ENCODE peak calls at places on chromosomes 12 and 14, in eight cellular contexts. B is AG09319; H is AG09309; C is NK-92 treated with Interleukin-12 subunit alpha and Interleukin-12 subunit beta, amount 100 ng/mL, for 24 hours; U is stimulated activated naive CD8-positive, alpha-beta T cell treated with anti-CD3 and anti-CD28 coated beads, Interleukin-15, Interleukin-2, amounts not matched to agents 100 U/mL and 50 U/mL, for 24 hours; E is cardiac muscle cell; T is activated CD4-positive, alpha-beta T cell treated with anti-CD3 and anti-CD28 coated beads, Interleukin-2, amount 50 U/mL, for 48 hours; O is EH. P is an unnamed sample.

GRCh38 chr12:359091-359490 is 30.0 kb downstream of the KDM5A start:
- DNase-seq in B (no peak), U (no peak), E (no peak), H (no peak), T (no peak), O (no peak), C (no peak), P (no peak)

GRCh38 chr14:23141706-23142467 is 22.8 kb upstream of the CEBPE start:
- DNase-seq in C (no peak), H (no peak), T (no peak), O (peak; percentile 79), B (peak; percentile 57), E (no peak), U (no peak), P (no peak)

GRCh38 chr14:100726812-100727564 is at the start of gene DLK1:
- DNase-seq in U (no peak), O (no peak), T (no peak), C (no peak), B (no peak), E (peak; percentile 58), H (no peak), P (no peak)

GRCh38 chr12:2338381-2338780 is 285.6 kb downstream of the CACNA1C start:
- DNase-seq in C (no peak), U (no peak), H (no peak), E (no peak), T (no peak), B (no peak), O (no peak), P (no peak)

GRCh38 chr14:49999216-49999761 is 106.4 kb downstream of the ARF6 start:
- DNase-seq in H (no peak), O (peak; percentile 94), U (peak; percentile 84), T (peak; percentile 83), E (no peak), B (no peak), C (peak; percentile 92), P (peak; percentile 74)

GRCh38 chr14:62304172-62304571 is 542.0 kb downstream of the SNAPC1 start:
- DNase-seq in O (no peak), H (no peak), C (no peak), E (no peak), U (no peak), T (no peak), B (no peak), P (no peak)

GRCh38 chr12:9341260-9341585 is 133.0 kb upstream of the PZP start:
- DNase-seq in E (no peak), T (no peak), U (no peak), H (no peak), B (no peak), C (no peak), O (no peak), P (no peak)

GRCh38 chr12:109722022-109722752 is 8.6 kb downstream of the FAM222A start:
- DNase-seq in E (peak; percentile 54), H (no peak), B (no peak), T (no peak), C (no peak), O (no peak), U (no peak), P (no peak)

GRCh38 chr14:106024983-106025604 is 498.7 kb downstream of the TMEM121 start:
- DNase-seq in C (peak; percentile 32), U (no peak), O (no peak), E (no peak), H (no peak), B (no peak), T (peak; percentile 44), P (no peak)

P was measured in central memory CD4-positive, alpha-beta T cell.